ENCODE peak calls at places on chromosomes 2 and 18, in eight cellular contexts. Z, E, X, L, G, O, Q and W are unnamed samples.

GRCh38 chr18:52433797-52434196 is 93.8 kb downstream of the DCC start:
- DNase-seq in O (no peak), L (no peak), X (no peak), Q (no peak), E (no peak), G (no peak), Z (no peak), W (no peak)

GRCh38 chr2:32812316-32812715 is 134.4 kb upstream of the LTBP1 start:
- DNase-seq in L (no peak), G (no peak), Z (no peak), X (no peak), Q (peak), O (no peak), E (no peak), W (no peak)

GRCh38 chr18:75261430-75262223 is 51.0 kb downstream of the TSHZ1 start:
- DNase-seq in O (no peak), X (no peak), Z (peak), Q (no peak), E (no peak), L (no peak), G (no peak), W (no peak)

GRCh38 chr2:234863043-234863934 is 88.5 kb upstream of the SH3BP4 start:
- DNase-seq in O (peak), L (no peak), E (peak), G (no peak), Z (peak), X (no peak), Q (peak), W (peak)

GRCh38 chr2:149090706-149091105 is 52.2 kb downstream of the LYPD6B start:
- DNase-seq in L (no peak), X (no peak), E (no peak), Q (no peak), G (no peak), O (no peak), Z (no peak), W (no peak)

GRCh38 chr2:170143045-170143717 is 34.8 kb upstream of the MYO3B start:
- DNase-seq in Z (no peak), O (no peak), X (no peak), L (no peak), E (peak), G (no peak), Q (peak), W (no peak)

GRCh38 chr2:133733856-133734255 is 165.6 kb upstream of the NCKAP5 start:
- DNase-seq in G (no peak), L (no peak), Z (no peak), O (peak), E (peak), X (no peak), Q (peak), W (no peak)

GRCh38 chr2:237315170-237315880 is 98.6 kb downstream of the COL6A3 start:
- DNase-seq in Q (peak), Z (peak), G (no peak), E (peak), X (peak), O (peak), L (peak), W (no peak)

GRCh38 chr2:239934571-239935171 is 90.5 kb downstream of the NDUFA10 start:
- DNase-seq in Q (peak), E (peak), G (no peak), O (peak), L (peak), X (peak), Z (peak), W (no peak)

GRCh38 chr18:47935321-47935720 is 4.9 kb upstream of the SMAD2 start:
- DNase-seq in E (no peak), O (no peak), X (no peak), Z (no peak), L (no peak), Q (no peak), G (no peak), W (no peak)

DNA sequence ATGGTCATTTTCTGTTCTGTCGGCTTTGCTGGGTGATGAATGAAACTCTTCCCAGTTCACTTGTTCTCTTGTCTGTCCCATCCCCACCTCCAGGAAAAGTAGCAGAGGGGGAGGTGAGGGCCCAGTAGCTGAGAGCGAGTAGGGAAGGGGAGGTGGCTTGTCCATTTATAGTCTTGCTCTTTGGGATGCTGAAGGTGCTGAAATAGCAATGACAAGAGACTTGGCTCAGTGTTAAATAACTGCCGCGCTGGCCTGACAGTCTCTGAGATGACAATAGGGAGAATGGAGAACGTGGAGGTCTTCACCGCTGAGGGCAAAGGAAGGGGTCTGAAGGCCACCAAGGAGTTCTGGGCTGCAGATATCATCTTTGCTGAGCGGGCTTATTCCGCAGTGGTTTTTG is at the start of gene SMYD1:
- DNase-seq in O (no peak), G (no peak), Q (no peak), Z (no peak), L (no peak), E (no peak), X (no peak), W (no peak)
- H3K4me3 ChIP-seq in O (no peak), G (no peak), Q (no peak), Z (no peak), L (no peak), E (no peak), X (no peak), W (no peak)

GRCh38 chr2:71333619-71334018 is 2.0 kb downstream of the ZNF638 start:
- DNase-seq in Z (no peak), L (no peak), O (peak), G (no peak), X (no peak), Q (peak), E (peak), W (no peak)

GRCh38 chr2:71339685-71340084 is 8.1 kb downstream of the ZNF638 start:
- DNase-seq in E (no peak), Q (no peak), G (no peak), O (no peak), L (no peak), X (no peak), Z (no peak), W (no peak)

GRCh38 chr2:71336802-71337201 is 5.2 kb downstream of the ZNF638 start:
- DNase-seq in Q (peak), E (no peak), Z (no peak), O (no peak), G (no peak), X (no peak), L (no peak), W (no peak)

GRCh38 chr2:71337776-71338175 is 6.2 kb downstream of the ZNF638 start:
- DNase-seq in G (no peak), Z (no peak), X (no peak), L (no peak), E (no peak), Q (no peak), O (no peak), W (no peak)

GRCh38 chr2:71336384-71336783 is 4.8 kb downstream of the ZNF638 start:
- DNase-seq in X (no peak), G (no peak), Z (no peak), Q (no peak), E (peak), O (no peak), L (no peak), W (no peak)
- H3K4me3 ChIP-seq in X (no peak), G (no peak), Z (no peak), Q (no peak), E (no peak), O (no peak), L (no peak), W (no peak)

DNA sequence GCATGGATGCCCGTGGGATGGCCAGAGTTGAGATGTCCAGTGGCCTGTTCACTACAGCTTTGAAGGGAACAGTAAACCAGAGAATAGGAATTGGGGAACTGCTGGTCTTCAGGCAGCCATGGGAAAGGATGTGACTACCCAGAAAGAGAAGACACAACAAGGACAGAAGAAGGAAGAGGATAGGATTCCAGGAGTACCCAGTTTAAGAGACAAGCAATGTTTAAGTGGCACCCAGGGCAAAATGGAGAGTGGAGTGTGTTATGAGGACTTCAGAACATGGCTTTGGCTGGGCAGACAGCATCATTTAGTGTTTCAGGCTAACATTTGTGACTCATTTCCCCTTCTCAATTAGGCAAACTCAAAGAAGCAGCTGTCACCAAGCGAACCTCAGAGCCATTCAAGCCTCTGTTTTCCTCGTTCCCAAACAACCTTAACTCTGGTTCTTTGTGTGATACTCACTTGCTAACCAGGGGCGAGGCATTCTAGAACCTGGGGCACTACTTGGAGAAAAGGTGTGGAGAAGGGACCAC is 4.0 kb upstream of the FAM124B start:
- DNase-seq in O (no peak), L (no peak), Z (no peak), Q (peak), E (no peak), X (no peak), G (no peak), W (no peak)
- H3K4me3 ChIP-seq in O (no peak), L (no peak), Z (no peak), Q (no peak), E (no peak), X (no peak), G (no peak), W (no peak)

GRCh38 chr2:189578272-189578671 is 2.3 kb downstream of the SLC40A1 start:
- DNase-seq in L (no peak), O (no peak), Q (no peak), X (no peak), Z (no peak), G (no peak), E (no peak), W (no peak)
- H3K4me3 ChIP-seq in L (no peak), O (no peak), Q (no peak), X (peak), Z (peak), G (no peak), E (no peak), W (no peak)

GRCh38 chr2:119265693-119266066 is 42.0 kb downstream of the STEAP3 start:
- DNase-seq in O (no peak), L (no peak), G (no peak), Z (no peak), X (no peak), E (no peak), Q (no peak), W (no peak)

GRCh38 chr2:119264781-119265692 is 41.4 kb downstream of the STEAP3 start:
- DNase-seq in X (no peak), E (peak), G (peak), Z (peak), L (no peak), Q (peak), O (peak), W (no peak)

GRCh38 chr2:119266091-119266589 is 42.5 kb downstream of the STEAP3 start:
- DNase-seq in Q (no peak), L (no peak), X (no peak), E (no peak), G (no peak), O (no peak), Z (no peak), W (no peak)

GRCh38 chr2:119263656-119264055 is 40.0 kb downstream of the STEAP3 start:
- DNase-seq in Z (no peak), O (no peak), G (no peak), X (no peak), L (no peak), Q (no peak), E (peak), W (no peak)

GRCh38 chr2:119267604-119268003 is 44.0 kb downstream of the STEAP3 start:
- DNase-seq in Z (no peak), O (no peak), X (no peak), E (peak), L (no peak), G (no peak), Q (no peak), W (no peak)
- H3K4me3 ChIP-seq in Z (no peak), O (no peak), X (no peak), E (no peak), L (no peak), G (no peak), Q (no peak), W (no peak)

GRCh38 chr18:8947576-8947975 is 154.9 kb upstream of the NDUFV2 start:
- DNase-seq in Z (no peak), X (no peak), O (peak), L (no peak), Q (no peak), E (peak), G (no peak), W (no peak)

GRCh38 chr18:8948471-8949149 is 153.9 kb upstream of the NDUFV2 start:
- DNase-seq in Q (peak), O (peak), L (peak), X (no peak), G (no peak), Z (no peak), E (peak), W (peak)

GRCh38 chr18:8951491-8951890 is 151.0 kb upstream of the NDUFV2 start:
- DNase-seq in Q (no peak), X (no peak), O (no peak), E (no peak), L (no peak), G (no peak), Z (no peak), W (no peak)

GRCh38 chr18:8948011-8948410 is 154.5 kb upstream of the NDUFV2 start:
- DNase-seq in G (no peak), O (no peak), L (no peak), Q (no peak), X (no peak), E (peak), Z (no peak), W (no peak)

DNA sequence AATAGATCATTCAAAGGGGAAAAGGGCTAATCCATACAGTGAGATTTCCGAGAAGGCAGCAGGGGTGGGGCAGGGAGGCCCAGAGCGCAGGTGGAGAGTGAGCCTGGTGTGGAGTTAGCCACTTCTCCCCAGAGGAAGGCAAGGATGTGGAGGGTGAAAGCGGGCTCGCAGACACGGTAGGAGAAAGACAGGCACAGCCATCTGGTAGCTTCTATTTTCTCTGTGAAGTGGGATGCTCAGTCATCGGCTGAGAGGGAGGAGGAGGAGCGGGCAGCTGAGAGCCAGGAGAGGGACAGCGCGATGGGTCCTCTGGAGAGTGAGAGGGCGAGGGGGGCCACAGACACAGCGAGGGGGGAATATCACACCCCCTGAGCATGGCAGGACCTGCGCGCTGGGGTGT is 153.3 kb upstream of the NDUFV2 start:
- DNase-seq in X (no peak), L (no peak), Q (no peak), Z (no peak), E (no peak), O (no peak), G (no peak), W (no peak)
- H3K4me3 ChIP-seq in X (no peak), L (peak), Q (no peak), Z (no peak), E (no peak), O (no peak), G (no peak), W (no peak)

DNA sequence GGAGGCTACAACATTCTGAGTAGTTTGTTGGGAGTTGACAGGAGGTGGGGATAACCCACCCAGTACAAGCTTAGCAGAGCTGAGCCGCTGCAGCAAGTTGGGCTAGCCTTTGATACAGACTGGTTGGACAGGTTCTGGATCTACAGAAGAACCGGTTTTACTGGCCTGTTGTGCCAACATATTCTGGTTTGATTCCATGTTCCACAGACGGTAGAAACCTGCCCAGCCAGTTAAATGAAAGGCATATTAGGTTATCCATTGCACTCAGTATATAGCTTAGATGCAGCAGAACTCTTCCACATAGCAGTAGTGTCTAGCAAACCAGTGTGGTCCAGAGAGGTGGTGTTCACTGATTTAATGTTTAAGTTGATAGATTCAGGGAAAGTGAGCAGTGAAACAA is 19.3 kb upstream of the RBBP8 start:
- DNase-seq in L (no peak), Z (peak), E (peak), X (peak), Q (no peak), O (no peak), G (no peak), W (no peak)
- H3K4me3 ChIP-seq in L (no peak), Z (no peak), E (no peak), X (peak), Q (no peak), O (no peak), G (no peak), W (no peak)

GRCh38 chr2:46273919-46274318 is 23.3 kb upstream of the EPAS1 start:
- DNase-seq in L (no peak), E (no peak), X (no peak), Z (no peak), Q (no peak), O (no peak), G (no peak), W (no peak)
- H3K4me3 ChIP-seq in L (no peak), E (no peak), X (no peak), Z (no peak), Q (no peak), O (no peak), G (no peak), W (no peak)